ENCODE peak calls at places on chromosome 9, in five cellular contexts. One of them, this sample, is unnamed.

GRCh38 chr9:112761912-112762651 is 11.5 kb downstream of the SNX30 start:
- DNase-seq in GM03348: no peak
- DNase-seq in HEK293T: no peak
- DNase-seq in neural progenitor cell: no peak
- DNase-seq in AG08396: peak
- DNase-seq in this sample: no peak

GRCh38 chr9:16363073-16363781 is 507.2 kb downstream of the BNC2 start:
- DNase-seq in HEK293T: no peak
- DNase-seq in GM03348: no peak
- DNase-seq in neural progenitor cell: no peak
- DNase-seq in AG08396: no peak
- DNase-seq in this sample: no peak

GRCh38 chr9:15999422-16000339 is 446.8 kb downstream of the CCDC171 start:
- DNase-seq in HEK293T: no peak
- DNase-seq in AG08396: peak
- DNase-seq in GM03348: peak
- DNase-seq in neural progenitor cell: no peak
- DNase-seq in this sample: no peak

GRCh38 chr9:69392826-69393225 is 67.8 kb downstream of the ENTREP1 start:
- DNase-seq in GM03348: no peak
- DNase-seq in neural progenitor cell: no peak
- DNase-seq in HEK293T: no peak
- DNase-seq in AG08396: no peak
- DNase-seq in this sample: no peak

GRCh38 chr9:112097712-112098688 is 77.1 kb downstream of the SUSD1 start:
- DNase-seq in HEK293T: peak
- DNase-seq in neural progenitor cell: peak
- DNase-seq in GM03348: peak
- DNase-seq in AG08396: peak
- DNase-seq in this sample: peak

GRCh38 chr9:21357479-21358290 is 7.0 kb upstream of the IFNA6 start:
- DNase-seq in HEK293T: no peak
- DNase-seq in neural progenitor cell: no peak
- DNase-seq in GM03348: peak
- DNase-seq in AG08396: no peak
- DNase-seq in this sample: no peak

GRCh38 chr9:107940622-107941021 is 451.1 kb upstream of the KLF4 start:
- DNase-seq in AG08396: no peak
- DNase-seq in GM03348: no peak
- DNase-seq in neural progenitor cell: no peak
- DNase-seq in HEK293T: no peak
- DNase-seq in this sample: no peak

GRCh38 chr9:123894822-123895221 is 35.1 kb downstream of the DENND1A start:
- DNase-seq in AG08396: no peak
- DNase-seq in GM03348: no peak
- DNase-seq in HEK293T: no peak
- DNase-seq in neural progenitor cell: peak
- DNase-seq in this sample: no peak

GRCh38 chr9:137550958-137551655 is 572 bp upstream of the MRPL41 start:
- DNase-seq in HEK293T: no peak
- DNase-seq in AG08396: peak
- DNase-seq in GM03348: no peak
- DNase-seq in neural progenitor cell: peak
- DNase-seq in this sample: peak

GRCh38 chr9:72636621-72637020 is 115.2 kb downstream of the TMC1 start:
- DNase-seq in neural progenitor cell: no peak
- DNase-seq in HEK293T: no peak
- DNase-seq in GM03348: no peak
- DNase-seq in AG08396: no peak
- DNase-seq in this sample: no peak

GRCh38 chr9:121744687-121745395 is 93.4 kb downstream of the DAB2IP start:
- DNase-seq in HEK293T: no peak
- DNase-seq in neural progenitor cell: peak
- DNase-seq in AG08396: peak
- DNase-seq in GM03348: peak
- DNase-seq in this sample: no peak